ENCODE peak calls at places on chromosomes 1 and 21, in five cellular contexts. O is WTC11; X is heart right ventricle; I is cardiac fibroblast; N is CD4-positive, alpha-beta T cell. R is an unnamed sample.

GRCh38 chr1:118204106-118204505 is 19.1 kb upstream of the SPAG17 start:
- DNase-seq in O (no peak), X (no peak), I (no peak), N (no peak), R (no peak)

GRCh38 chr1:181097242-181097641 is 8.7 kb downstream of the IER5 start:
- DNase-seq in O (no peak), X (no peak), I (no peak), N (no peak), R (no peak)

GRCh38 chr1:54109131-54110105 is 43.4 kb downstream of the CDCP2 start:
- DNase-seq in O (no peak), X (no peak), I (no peak), N (no peak), R (no peak)

GRCh38 chr1:73065585-73065984 is 783.2 kb upstream of the NEGR1 start:
- DNase-seq in O (peak), X (no peak), I (no peak), N (no peak), R (no peak)

GRCh38 chr1:158458263-158458662 is 3.4 kb upstream of the OR10K1 start:
- DNase-seq in O (no peak), X (no peak), I (no peak), N (no peak), R (no peak)

GRCh38 chr1:66168467-66168887 is 365.5 kb upstream of the SGIP1 start:
- DNase-seq in O (no peak), X (no peak), I (no peak), N (no peak), R (no peak)

GRCh38 chr1:212317916-212318315 is 32.7 kb downstream of the PPP2R5A start:
- DNase-seq in O (no peak), X (no peak), I (no peak), N (no peak), R (no peak)

GRCh38 chr1:156458181-156458503 is 42.4 kb downstream of the MEF2D start:
- DNase-seq in O (no peak), X (no peak), I (peak), N (no peak), R (no peak)

GRCh38 chr1:42767510-42767924 is 468 bp downstream of the C1orf50 start:
- DNase-seq in O (no peak), X (no peak), I (peak), N (no peak), R (no peak)

GRCh38 chr1:43058545-43059360 is 100.1 kb upstream of the SLC2A1 start:
- DNase-seq in O (peak), X (no peak), I (peak), N (no peak), R (no peak)

GRCh38 chr21:39660191-39660590 is 47.5 kb downstream of the B3GALT5 start:
- DNase-seq in O (no peak), X (peak), I (no peak), N (no peak), R (no peak)

GRCh38 chr1:156122519-156123355 is 8.2 kb downstream of the LMNA start:
- DNase-seq in O (no peak), X (peak), I (peak), N (no peak), R (no peak)

GRCh38 chr21:42332557-42332956 is 17.3 kb upstream of the TFF3 start:
- DNase-seq in O (no peak), X (no peak), I (no peak), N (no peak), R (no peak)

GRCh38 chr1:110383311-110383990 is 7.4 kb downstream of the SLC16A4 start:
- DNase-seq in O (no peak), X (no peak), I (no peak), N (no peak), R (no peak)

GRCh38 chr21:32940079-32941014 is 85.4 kb upstream of the OLIG2 start:
- DNase-seq in O (peak), X (peak), I (peak), N (peak), R (peak)

GRCh38 chr1:223312273-223312672 is 51.7 kb downstream of the SUSD4 start:
- DNase-seq in O (no peak), X (no peak), I (no peak), N (no peak), R (no peak)

GRCh38 chr1:8739377-8739776 is 78.1 kb downstream of the RERE start:
- DNase-seq in O (peak), X (no peak), I (peak), N (no peak), R (peak)

GRCh38 chr1:172442843-172443565 is 865 bp downstream of the PIGC start:
- DNase-seq in O (no peak), X (no peak), I (no peak), N (no peak), R (no peak)

GRCh38 chr21:35303085-35303484 is 254.0 kb upstream of the RUNX1 start:
- DNase-seq in O (no peak), X (no peak), I (peak), N (no peak), R (no peak)

GRCh38 chr1:233656700-233657099 is 42.8 kb downstream of the KCNK1 start:
- DNase-seq in O (no peak), X (no peak), I (no peak), N (no peak), R (no peak)

GRCh38 chr1:155168456-155169210 is 4.5 kb downstream of the KRTCAP2 start:
- DNase-seq in O (no peak), X (no peak), I (no peak), N (no peak), R (no peak)

GRCh38 chr1:25566730-25567341 is 23.4 kb downstream of the LDLRAP1 start:
- DNase-seq in O (peak), X (peak), I (peak), N (peak), R (no peak)

GRCh38 chr1:36708587-36708986 is 225.9 kb upstream of the CSF3R start:
- DNase-seq in O (no peak), X (no peak), I (no peak), N (no peak), R (no peak)

GRCh38 chr1:184882649-184883303 is 91.5 kb downstream of the NIBAN1 start:
- DNase-seq in O (no peak), X (no peak), I (peak), N (no peak), R (no peak)

GRCh38 chr1:6351480-6352137 is 42.0 kb downstream of the ACOT7 start:
- DNase-seq in O (no peak), X (peak), I (no peak), N (no peak), R (no peak)

GRCh38 chr21:45029298-45029967 is 44.9 kb upstream of the ADARB1 start:
- DNase-seq in O (no peak), X (no peak), I (peak), N (no peak), R (no peak)

GRCh38 chr1:87883906-87884305 is 555.2 kb downstream of the LMO4 start:
- DNase-seq in O (no peak), X (no peak), I (no peak), N (no peak), R (no peak)

GRCh38 chr1:208461680-208462079 is 217.5 kb upstream of the PLXNA2 start:
- DNase-seq in O (no peak), X (no peak), I (no peak), N (no peak), R (no peak)

GRCh38 chr1:240491156-240491555 is 120.8 kb downstream of the GREM2 start:
- DNase-seq in O (no peak), X (no peak), I (peak), N (no peak), R (no peak)

GRCh38 chr1:159088050-159088449 is 11.5 kb upstream of the AIM2 start:
- DNase-seq in O (no peak), X (no peak), I (peak), N (no peak), R (no peak)

GRCh38 chr1:218837051-218837450 is 336.6 kb upstream of the LYPLAL1 start:
- DNase-seq in O (no peak), X (no peak), I (peak), N (no peak), R (no peak)

DNA sequence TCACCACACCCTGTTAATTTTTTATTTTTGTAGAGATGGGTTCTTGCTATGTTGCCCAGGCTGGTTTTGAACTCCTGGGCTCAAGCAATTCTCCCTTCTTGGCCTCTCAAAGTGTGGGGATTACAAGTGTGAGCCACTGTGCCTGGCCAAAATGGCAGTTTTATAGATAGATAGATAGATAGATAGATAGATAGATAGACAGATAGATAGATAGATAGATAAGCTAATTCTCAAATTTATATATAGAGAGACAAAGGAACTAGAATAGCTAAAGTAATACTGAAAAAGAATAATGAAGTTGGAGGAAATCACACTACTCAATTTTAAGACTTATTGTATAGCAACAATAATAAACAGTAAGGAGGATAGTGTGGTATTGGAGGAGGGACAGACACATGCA is 21.1 kb downstream of the SHISAL2A start:
- DNase-seq in O (no peak), X (no peak), I (no peak), N (no peak), R (no peak)
- TF ChIP-seq CTCF in O (no peak), X (no peak), I (no peak), N (no peak), R (no peak)

GRCh38 chr1:53025778-53026131 is 36.3 kb upstream of the PODN start:
- DNase-seq in O (no peak), X (no peak), I (no peak), N (no peak), R (no peak)
- TF ChIP-seq CTCF in O (no peak), X (no peak), I (no peak), N (no peak), R (no peak)

GRCh38 chr1:24412408-24412807 is 1.2 kb downstream of the STPG1 start:
- DNase-seq in O (no peak), X (no peak), I (no peak), N (no peak), R (no peak)

GRCh38 chr1:24415334-24415909 is at the start of gene NIPAL3:
- DNase-seq in O (peak), X (peak), I (peak), N (peak), R (peak)

GRCh38 chr1:24411963-24412362 is 1.6 kb downstream of the STPG1 start:
- DNase-seq in O (no peak), X (no peak), I (peak), N (no peak), R (no peak)

GRCh38 chr1:24414884-24415333 is 693 bp upstream of the NIPAL3 start:
- DNase-seq in O (no peak), X (no peak), I (no peak), N (no peak), R (no peak)

GRCh38 chr1:24413350-24414163 is at the start of gene STPG1:
- DNase-seq in O (peak), X (peak), I (peak), N (peak), R (peak)
- TF ChIP-seq CTCF in O (no peak), X (no peak), I (no peak), N (no peak), R (no peak)

GRCh38 chr1:150552692-150553278 is 3.6 kb downstream of the ADAMTSL4 start:
- DNase-seq in O (no peak), X (no peak), I (no peak), N (no peak), R (no peak)
- TF ChIP-seq CTCF in O (no peak), X (no peak), I (no peak), N (no peak), R (no peak)

GRCh38 chr21:18661842-18662241 is 258.3 kb upstream of the TMPRSS15 start:
- DNase-seq in O (no peak), X (no peak), I (no peak), N (no peak), R (no peak)
- TF ChIP-seq CTCF in O (no peak), X (no peak), I (no peak), N (no peak), R (no peak)

GRCh38 chr1:19403256-19403655 is 82.1 kb downstream of the CAPZB start:
- DNase-seq in O (no peak), X (no peak), I (no peak), N (no peak), R (no peak)

GRCh38 chr1:19405761-19406481 is 79.4 kb downstream of the CAPZB start:
- DNase-seq in O (no peak), X (no peak), I (no peak), N (no peak), R (no peak)

GRCh38 chr1:19404748-19405147 is 80.6 kb downstream of the CAPZB start:
- DNase-seq in O (no peak), X (no peak), I (no peak), N (no peak), R (no peak)

GRCh38 chr1:19406680-19407079 is 78.7 kb downstream of the CAPZB start:
- DNase-seq in O (no peak), X (no peak), I (no peak), N (no peak), R (no peak)

DNA sequence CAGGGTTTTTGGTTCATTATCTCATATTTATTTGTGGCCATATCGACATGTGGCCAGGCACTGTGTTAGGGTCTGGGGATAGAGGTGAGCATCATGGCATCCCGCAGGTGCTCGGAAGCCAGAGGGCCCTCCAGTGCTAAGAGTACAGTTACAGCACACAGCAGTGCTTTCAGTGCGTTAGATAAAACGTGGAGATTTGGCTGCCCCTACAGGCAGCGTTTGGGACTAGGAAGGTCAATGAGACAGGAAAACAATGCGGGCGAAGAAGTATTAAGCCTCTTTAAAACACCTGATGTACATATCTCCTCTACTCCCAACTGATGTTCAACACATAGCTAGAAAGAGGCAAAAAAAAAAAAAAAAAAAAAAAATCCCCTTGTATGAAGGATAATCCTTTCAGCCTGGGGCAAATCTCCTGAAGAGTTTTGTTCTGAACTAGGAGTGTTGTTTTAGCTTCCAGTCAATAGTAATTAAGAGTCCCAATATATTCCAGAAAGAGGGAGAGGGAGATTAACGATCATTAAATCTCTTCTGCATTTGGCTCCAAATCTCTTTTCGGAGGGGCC is 80.1 kb downstream of the CAPZB start:
- DNase-seq in O (no peak), X (no peak), I (no peak), N (no peak), R (no peak)
- TF ChIP-seq CTCF in O (no peak), X (peak), I (peak), N (no peak), R (no peak)

DNA sequence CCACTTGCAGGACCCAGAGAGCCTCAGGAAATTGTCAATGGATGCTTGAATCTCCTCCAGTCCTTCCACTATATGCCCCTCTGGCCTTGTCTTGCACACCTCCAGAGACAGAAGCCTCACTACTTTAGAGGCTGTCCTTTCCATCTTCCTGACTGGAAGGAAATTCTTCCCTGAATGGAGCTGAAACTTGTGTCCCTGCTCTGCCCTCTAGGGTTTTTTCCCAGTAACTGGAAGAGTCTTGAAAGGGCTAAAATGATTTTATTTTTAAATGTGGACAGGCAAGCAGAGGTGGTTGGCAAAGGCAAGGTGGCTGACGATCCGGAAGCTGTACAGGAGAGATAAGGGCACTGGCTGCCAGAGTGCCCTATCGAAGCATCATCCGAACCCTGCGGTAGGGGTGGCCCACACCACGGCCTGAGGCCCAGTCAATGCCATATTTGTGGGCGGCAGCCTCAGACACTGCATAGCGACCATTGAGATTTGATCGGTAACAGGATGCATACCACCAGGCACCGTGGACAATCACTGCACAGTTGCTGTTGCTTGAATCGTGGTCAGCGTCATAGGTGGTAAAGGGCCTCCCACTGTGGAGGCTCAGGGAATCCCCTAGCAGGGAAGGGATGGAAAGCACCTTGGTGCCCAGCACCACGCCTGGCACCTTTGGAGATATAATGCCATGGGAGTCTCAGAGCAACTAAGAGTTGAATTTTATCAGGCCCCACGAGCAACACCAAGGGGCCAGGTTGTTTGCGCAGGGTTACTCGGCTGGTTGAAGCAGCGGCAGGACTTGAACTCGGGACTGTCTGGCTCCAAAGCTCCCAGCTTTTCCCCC is 2.3 kb upstream of the MAP3K6 start:
- DNase-seq in O (no peak), X (no peak), I (peak), N (no peak), R (no peak)
- TF ChIP-seq CTCF in O (no peak), X (peak), I (peak), N (no peak), R (peak)